ENCODE peak calls at places on chromosomes 4 and X, in four cellular contexts. C, P, A and F are unnamed samples.

GRCh38 chr4:76023381-76023780 is at the start of gene CXCL10:
- DNase-seq in C (no peak), P (peak; percentile 12), A (no peak), F (no peak)

GRCh38 chr4:115119804-115120352 is 6.5 kb upstream of the NDST4 start:
- DNase-seq in C (no peak), P (no peak), A (no peak), F (no peak)

GRCh38 chr4:77665381-77666069 is 59.9 kb downstream of the CXCL13 start:
- DNase-seq in C (no peak), P (no peak), A (no peak), F (no peak)

GRCh38 chrX:22313757-22314156 is 41.0 kb downstream of the CBLL2 start:
- DNase-seq in C (no peak), P (no peak), A (no peak), F (no peak)

GRCh38 chrX:1165535-1166196 is 46.8 kb downstream of the CRLF2 start:
- DNase-seq in C (no peak), P (no peak), A (no peak), F (no peak)

GRCh38 chrX:16136080-16136479 is 12.7 kb downstream of the GRPR start:
- DNase-seq in C (no peak), P (no peak), A (no peak), F (no peak)

GRCh38 chrX:53116101-53116500 is 22.2 kb downstream of the KANTR start:
- DNase-seq in C (no peak), P (peak; percentile 66), A (no peak), F (peak; percentile 58)

GRCh38 chr4:176885224-176885623 is 92.5 kb upstream of the VEGFC start:
- DNase-seq in C (no peak), P (no peak), A (no peak), F (no peak)

GRCh38 chr4:139443661-139444060 is 10.3 kb upstream of the RAB33B start:
- DNase-seq in C (no peak), P (no peak), A (no peak), F (no peak)

GRCh38 chrX:17706676-17707075 is 30.6 kb upstream of the SCML1 start:
- DNase-seq in C (peak; percentile 16), P (peak; percentile 76), A (no peak), F (no peak)

GRCh38 chr4:70027011-70027410 is 1.2 kb upstream of the HTN3 start:
- DNase-seq in C (no peak), P (no peak), A (no peak), F (no peak)